ENCODE peak calls at places on chromosomes 1 and 21, in eight cellular contexts. B, I, Y, A, K, W, C and P are unnamed samples.

GRCh38 chr21:45530423-45531113 is 11.7 kb downstream of the SLC19A1 start:
- DNase-seq in B (no peak), I (no peak), Y (no peak), A (no peak), K (no peak), W (no peak), C (no peak), P (no peak)

GRCh38 chr1:55038552-55038838 is 853 bp upstream of the PCSK9 start:
- DNase-seq in B (no peak), I (no peak), Y (no peak), A (no peak), K (no peak), W (no peak), C (no peak), P (no peak)

GRCh38 chr21:42574234-42575027 is 60.8 kb downstream of the SLC37A1 start:
- DNase-seq in B (no peak), I (peak; percentile 26), Y (no peak), A (no peak), K (peak; percentile 24), W (no peak), C (no peak), P (no peak)

GRCh38 chr21:30194701-30195299 is 21.1 kb downstream of the CLDN8 start:
- DNase-seq in B (peak; percentile 74), I (peak; percentile 50), Y (peak; percentile 67), A (peak; percentile 81), K (peak; percentile 54), W (peak; percentile 76), C (no peak), P (peak; percentile 38)

GRCh38 chr1:231165371-231165770 is 3.5 kb downstream of the TRIM67 start:
- DNase-seq in B (no peak), I (peak; percentile 19), Y (no peak), A (no peak), K (no peak), W (peak; percentile 12), C (no peak), P (no peak)

GRCh38 chr21:33966324-33966949 is 50.8 kb upstream of the ATP5PO start:
- DNase-seq in B (no peak), I (no peak), Y (no peak), A (no peak), K (no peak), W (no peak), C (no peak), P (no peak)

GRCh38 chr1:151831605-151832004 is at the start of gene RORC:
- DNase-seq in B (no peak), I (no peak), Y (no peak), A (no peak), K (no peak), W (no peak), C (no peak), P (no peak)

GRCh38 chr21:34844924-34845238 is 176.1 kb downstream of the CLIC6 start:
- DNase-seq in B (no peak), I (no peak), Y (no peak), A (no peak), K (peak; percentile 55), W (no peak), C (no peak), P (peak; percentile 32)

GRCh38 chr1:96752394-96752793 is 30.8 kb downstream of the PTBP2 start:
- DNase-seq in B (no peak), I (no peak), Y (no peak), A (no peak), K (no peak), W (no peak), C (no peak), P (no peak)

GRCh38 chr1:218705911-218706893 is 361.1 kb downstream of the TGFB2 start:
- DNase-seq in B (no peak), I (peak; percentile 92), Y (peak; percentile 55), A (no peak), K (no peak), W (peak; percentile 100), C (peak; percentile 93), P (no peak)

GRCh38 chr1:200738348-200738732 is 353 bp upstream of the CAMSAP2 start:
- DNase-seq in B (no peak), I (no peak), Y (no peak), A (no peak), K (no peak), W (no peak), C (no peak), P (no peak)

GRCh38 chr1:52551476-52552235 is 1.2 kb downstream of the TUT4 start:
- DNase-seq in B (peak; percentile 48), I (peak; percentile 68), Y (peak; percentile 34), A (peak; percentile 39), K (peak; percentile 40), W (peak; percentile 51), C (no peak), P (peak; percentile 43)

GRCh38 chr1:20936621-20937020 is 149.5 kb upstream of the HP1BP3 start:
- DNase-seq in B (no peak), I (no peak), Y (no peak), A (no peak), K (no peak), W (no peak), C (no peak), P (no peak)

GRCh38 chr1:84603941-84604830 is 29.9 kb upstream of the CTBS start:
- DNase-seq in B (peak; percentile 30), I (peak; percentile 98), Y (peak; percentile 13), A (peak; percentile 89), K (peak; percentile 52), W (peak; percentile 97), C (peak; percentile 73), P (no peak)

GRCh38 chr1:221743416-221744208 is 1.7 kb upstream of the DUSP10 start:
- DNase-seq in B (no peak), I (no peak), Y (no peak), A (peak; percentile 3), K (no peak), W (no peak), C (no peak), P (peak; percentile 13)

GRCh38 chr1:18951818-18952391 is 4.6 kb downstream of the IFFO2 start:
- DNase-seq in B (no peak), I (no peak), Y (no peak), A (no peak), K (peak; percentile 78), W (no peak), C (no peak), P (no peak)

GRCh38 chr1:14543191-14543849 is 55.2 kb upstream of the KAZN start:
- DNase-seq in B (no peak), I (peak; percentile 78), Y (no peak), A (no peak), K (no peak), W (peak; percentile 61), C (no peak), P (no peak)

GRCh38 chr1:210250665-210250997 is 18.0 kb downstream of the SERTAD4 start:
- DNase-seq in B (peak; percentile 82), I (no peak), Y (peak; percentile 46), A (peak; percentile 83), K (peak; percentile 18), W (peak; percentile 25), C (no peak), P (no peak)

GRCh38 chr1:67645495-67646144 is 39.4 kb upstream of the GADD45A start:
- DNase-seq in B (peak; percentile 49), I (peak; percentile 29), Y (peak; percentile 70), A (no peak), K (no peak), W (peak; percentile 37), C (no peak), P (no peak)
- H2AFZ ChIP-seq in B (no peak overlapping the region), I (no peak overlapping the region), Y (no peak overlapping the region), A (peak overlapping the region; percentile 81), K (no peak overlapping the region), W (no peak overlapping the region), C (no peak overlapping the region), P (no peak overlapping the region)

GRCh38 chr1:67496329-67496728 is 66.1 kb upstream of the SERBP1 start:
- DNase-seq in B (no peak), I (no peak), Y (no peak), A (no peak), K (no peak), W (no peak), C (no peak), P (no peak)
- TF ChIP-seq EZH2phosphoT487 in B (no peak), I (no peak), Y (no peak), A (no peak), K (no peak), W (no peak), C (no peak), P (no peak)

DNA sequence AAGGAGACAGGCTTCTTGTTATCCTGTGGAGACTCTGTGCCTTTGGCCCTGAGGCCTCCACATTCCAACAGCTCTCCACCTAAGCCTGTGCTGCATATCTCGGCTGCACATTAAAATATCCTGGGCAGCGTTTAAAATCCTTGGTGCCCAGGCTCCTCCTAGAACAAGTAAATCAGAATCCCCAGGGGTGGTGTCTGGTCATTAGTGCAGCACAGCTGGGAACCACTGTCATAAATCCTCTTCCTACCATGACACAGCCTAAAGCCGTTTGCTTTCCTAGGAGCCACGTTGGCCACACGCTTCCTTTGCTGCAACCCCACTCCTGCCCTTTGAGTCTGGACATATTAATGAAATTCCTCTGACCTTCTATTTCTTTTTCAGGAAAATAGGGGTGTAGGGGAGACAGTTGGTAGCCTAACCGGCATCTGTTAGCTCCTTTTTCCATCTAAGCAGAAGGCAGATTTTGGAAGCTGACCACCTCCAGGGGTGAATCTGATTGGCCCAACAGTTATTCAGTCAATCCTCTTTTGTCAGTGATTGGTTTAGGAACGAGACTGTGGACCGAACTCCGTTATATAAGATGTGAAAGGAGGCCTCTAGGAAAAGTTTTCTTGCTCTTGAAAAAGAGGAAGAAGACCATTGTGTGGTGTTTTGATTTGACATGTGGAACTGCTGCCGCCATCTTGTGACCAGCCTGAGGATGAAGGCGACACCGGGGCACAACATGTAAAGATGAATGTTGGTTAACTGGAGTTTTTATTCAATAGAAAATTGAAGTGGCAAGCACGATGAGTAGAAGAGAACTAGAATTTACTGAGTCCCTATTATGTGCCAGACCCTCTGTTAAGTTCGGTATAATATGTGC is 41.9 kb downstream of the JUN start:
- DNase-seq in B (no peak), I (no peak), Y (no peak), A (peak; percentile 5), K (no peak), W (no peak), C (no peak), P (no peak)
- H3K27ac ChIP-seq in B (no peak overlapping the region), I (no peak overlapping the region), Y (no peak overlapping the region), A (no peak overlapping the region), K (no peak overlapping the region), W (no peak overlapping the region), C (no peak overlapping the region), P (no peak overlapping the region)

DNA sequence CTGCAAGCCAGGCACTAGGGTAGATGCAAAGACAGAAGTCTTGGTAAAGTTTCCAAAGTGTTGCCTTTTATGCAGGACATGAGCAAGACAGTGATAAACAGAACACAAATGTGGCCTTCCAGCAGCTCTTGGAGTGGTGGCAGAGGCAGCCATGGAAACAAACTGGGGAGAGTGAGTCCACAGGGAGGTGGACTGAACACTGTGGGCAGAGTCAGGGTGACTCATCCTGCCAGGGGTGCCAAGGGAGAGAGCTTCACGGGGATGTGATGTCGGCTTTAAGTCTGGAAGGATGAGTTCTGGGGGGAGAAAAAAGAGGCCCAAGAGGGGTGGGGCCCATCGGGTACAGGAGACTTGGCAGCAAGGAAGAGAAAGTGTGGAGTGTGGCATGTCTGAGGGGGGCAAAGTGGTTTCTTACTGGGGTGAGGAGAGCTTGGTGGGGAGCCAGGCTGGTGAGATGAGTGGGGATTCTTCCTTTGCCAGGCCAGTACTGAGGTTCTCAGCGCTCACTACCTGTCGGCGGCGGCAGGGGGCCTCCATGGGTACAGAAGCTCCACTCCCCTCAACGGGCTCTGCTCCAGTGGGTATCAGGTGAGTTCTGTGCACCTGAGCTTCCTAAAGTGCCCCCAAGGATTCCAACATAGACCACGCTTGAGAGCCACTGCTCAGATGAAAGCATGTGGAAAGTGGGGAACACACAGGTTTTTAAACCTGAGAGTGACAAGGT is 41.8 kb downstream of the KIAA0040 start:
- DNase-seq in B (no peak), I (peak; percentile 79), Y (no peak), A (peak; percentile 21), K (no peak), W (peak; percentile 64), C (no peak), P (no peak)
- H2AFZ ChIP-seq in B (no peak overlapping the region), I (peak overlapping the region; percentile 16), Y (no peak overlapping the region), A (no peak overlapping the region), K (no peak overlapping the region), W (peak overlapping the region; percentile 29), C (no peak overlapping the region), P (no peak overlapping the region)